ENCODE peak calls at places on chromosomes 1 and 21, in six cellular contexts. R is IMR-90, Q is neuronal stem cell, X is trophoblast cell, V is H1, U is H9. Y is an unnamed sample.

GRCh38 chr1:227396539-227397355 is 78.5 kb upstream of the CDC42BPA start:
- DNase-seq in V (no peak), U (no peak), Q (no peak), R (no peak), X (peak; percentile 7), Y (no peak)

GRCh38 chr1:36847761-36848160 is 186.6 kb downstream of the GRIK3 start:
- DNase-seq in R (no peak), Q (no peak), X (no peak), U (peak; percentile 71), V (peak; percentile 53), Y (no peak)

GRCh38 chr21:33236799-33237198 is 7.1 kb downstream of the IFNAR2 start:
- DNase-seq in R (no peak), V (no peak), U (no peak), Q (no peak), X (no peak), Y (no peak)

GRCh38 chr1:55542901-55543504 is 327.8 kb upstream of the USP24 start:
- DNase-seq in X (no peak), R (peak; percentile 84), V (no peak), Q (no peak), U (no peak), Y (no peak)

GRCh38 chr1:39409055-39409816 is 82.2 kb upstream of the BMP8A start:
- DNase-seq in Q (peak; percentile 31), V (no peak), R (peak; percentile 75), U (peak; percentile 78), X (peak; percentile 76), Y (peak; percentile 76)

GRCh38 chr1:64323054-64323453 is 119.6 kb downstream of the UBE2U start:
- DNase-seq in V (no peak), Q (no peak), R (no peak), X (no peak), U (no peak), Y (no peak)

GRCh38 chr1:186904361-186904760 is 75.6 kb downstream of the PLA2G4A start:
- DNase-seq in R (no peak), X (no peak), U (no peak), V (no peak), Q (no peak), Y (no peak)

GRCh38 chr21:45320261-45320990 is 32.7 kb upstream of the POFUT2 start:
- DNase-seq in V (no peak), U (peak; percentile 23), Q (no peak), R (no peak), X (no peak), Y (no peak)

GRCh38 chr1:218374401-218374848 is 29.3 kb downstream of the TGFB2 start:
- DNase-seq in V (no peak), R (peak; percentile 44), U (no peak), Q (no peak), X (no peak), Y (peak; percentile 61)

GRCh38 chr1:197199923-197200467 is 53.5 kb upstream of the ASPM start:
- DNase-seq in U (no peak), X (no peak), V (no peak), Q (no peak), R (peak; percentile 31), Y (no peak)

GRCh38 chr21:28240586-28240985 is 752.1 kb downstream of the LTN1 start:
- DNase-seq in V (no peak), U (no peak), X (no peak), R (peak; percentile 81), Q (no peak), Y (no peak)

GRCh38 chr1:166884040-166884642 is 8.1 kb upstream of the TADA1 start:
- DNase-seq in X (peak; percentile 33), Q (peak; percentile 56), V (peak; percentile 66), U (peak; percentile 91), R (peak; percentile 12), Y (peak; percentile 22)

GRCh38 chr1:206880310-206880709 is 14.9 kb downstream of the IL20 start:
- DNase-seq in R (no peak), X (no peak), Q (no peak), V (no peak), U (no peak), Y (no peak)

GRCh38 chr1:160104520-160104885 is 6.1 kb upstream of the IGSF8 start:
- DNase-seq in R (no peak), V (no peak), X (no peak), Q (no peak), U (no peak), Y (no peak)

GRCh38 chr1:45282346-45282745 is 44.3 kb upstream of the HPDL start:
- DNase-seq in V (no peak), X (no peak), R (peak; percentile 7), U (no peak), Q (no peak), Y (no peak)

GRCh38 chr1:5564578-5565257 is 427.5 kb downstream of the NPHP4 start:
- DNase-seq in Q (no peak), R (no peak), V (no peak), U (no peak), X (no peak), Y (no peak)

GRCh38 chr21:35002879-35003722 is 46.0 kb downstream of the RUNX1 start:
- DNase-seq in X (no peak), U (no peak), V (no peak), Q (no peak), R (peak; percentile 92), Y (peak; percentile 46)

GRCh38 chr1:167345386-167345733 is 124.7 kb downstream of the POU2F1 start:
- DNase-seq in U (no peak), V (no peak), X (no peak), R (peak; percentile 25), Q (no peak), Y (peak; percentile 15)

GRCh38 chr1:87017994-87018672 is 103.7 kb downstream of the HS2ST1 start:
- DNase-seq in X (no peak), V (no peak), Q (no peak), R (no peak), U (no peak), Y (peak; percentile 4)

GRCh38 chr1:31764307-31765040 is at the start of gene ADGRB2:
- DNase-seq in U (peak; percentile 61), Q (no peak), V (no peak), R (no peak), X (peak; percentile 38), Y (no peak)

DNA sequence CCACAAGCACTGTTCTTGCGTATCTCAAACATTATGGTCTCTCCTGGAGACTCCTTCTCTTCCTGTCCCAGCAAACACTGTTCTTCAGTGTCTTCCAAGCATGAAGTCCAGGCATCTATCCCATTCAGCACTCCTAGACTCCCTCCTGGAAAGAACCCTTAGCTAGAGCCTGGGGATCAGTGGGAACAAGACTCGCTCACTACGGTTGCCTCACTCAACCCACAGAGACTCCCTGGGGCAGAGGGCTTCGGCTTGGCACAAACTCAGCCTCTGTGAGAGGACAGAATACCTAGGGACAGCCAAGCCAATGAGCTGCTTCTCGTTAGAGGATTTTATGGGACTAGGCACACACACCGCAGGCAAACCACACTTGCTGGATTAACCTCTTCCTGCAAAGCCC is 86.5 kb upstream of the IPO9 start:
- DNase-seq in V (no peak), X (peak; percentile 54), Q (no peak), U (no peak), R (no peak), Y (no peak)
- H3K4ac ChIP-seq in V (no peak overlapping the region), X (no peak overlapping the region), Q (no peak overlapping the region), U (no peak overlapping the region), R (no peak overlapping the region), Y (no peak overlapping the region)

GRCh38 chr21:38984568-38984967 is 178.8 kb downstream of the ETS2 start:
- DNase-seq in U (no peak), Q (no peak), R (no peak), V (no peak), X (no peak), Y (no peak)
- H2AFZ ChIP-seq in U (no peak overlapping the region), Q (no peak overlapping the region), R (no peak overlapping the region), V (no peak overlapping the region), X (no peak overlapping the region), Y (no peak overlapping the region)

DNA sequence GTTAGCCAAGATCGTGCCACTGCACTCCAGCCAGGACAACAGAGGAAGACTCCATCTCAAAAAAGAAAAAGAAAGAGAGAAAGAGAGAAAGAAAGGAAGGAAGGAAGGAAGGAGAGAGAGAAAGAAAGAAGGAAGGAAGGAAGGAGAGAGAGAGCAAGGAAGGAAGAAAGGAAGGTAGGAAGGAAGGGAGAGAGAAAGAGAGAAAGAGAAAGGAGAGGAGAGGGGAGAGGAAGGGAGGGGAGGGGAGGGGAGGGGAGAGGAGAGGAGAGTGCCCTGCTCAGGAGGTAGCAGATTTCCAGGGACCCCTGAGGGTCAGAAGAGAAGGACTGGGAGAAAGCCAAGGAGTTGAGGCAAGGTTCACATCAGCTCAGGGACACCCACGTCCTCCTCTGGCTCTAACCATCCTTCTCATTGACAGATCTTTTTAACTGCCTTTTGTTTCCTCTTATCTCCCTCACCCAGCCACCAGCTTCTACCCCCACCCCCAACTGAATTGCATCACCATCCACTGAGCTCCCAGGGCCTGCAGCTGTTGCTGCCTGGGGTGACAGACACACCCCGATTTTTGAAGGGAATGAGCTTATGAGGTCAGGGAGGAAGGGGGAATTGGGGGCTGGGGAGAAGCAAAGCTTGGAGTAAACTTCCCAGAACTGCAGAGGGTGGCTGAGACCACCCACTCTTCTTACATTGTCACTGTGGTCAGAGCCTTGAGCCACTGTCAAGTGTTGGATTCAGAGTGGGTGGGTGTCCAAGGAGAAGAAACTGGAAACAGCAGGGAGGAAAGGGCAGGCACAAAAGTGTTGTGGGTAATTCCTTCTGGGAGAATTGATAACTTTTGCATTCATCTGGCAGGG is 91.6 kb downstream of the GLUL start:
- DNase-seq in U (no peak), X (no peak), V (no peak), Q (no peak), R (no peak), Y (no peak)
- H3K4ac ChIP-seq in U (no peak overlapping the region), X (no peak overlapping the region), V (no peak overlapping the region), Q (no peak overlapping the region), R (no peak overlapping the region), Y (no peak overlapping the region)

GRCh38 chr1:53128401-53128800 is 14.0 kb downstream of the SLC1A7 start:
- DNase-seq in Q (no peak), X (no peak), U (no peak), V (no peak), R (no peak), Y (no peak)

GRCh38 chr1:53126495-53126894 is 15.9 kb downstream of the SLC1A7 start:
- DNase-seq in R (no peak), Q (no peak), V (no peak), X (no peak), U (no peak), Y (no peak)

GRCh38 chr1:53125623-53126360 is 16.6 kb downstream of the SLC1A7 start:
- DNase-seq in X (no peak), R (peak; percentile 48), Q (no peak), U (no peak), V (no peak), Y (no peak)

GRCh38 chr1:53125122-53125521 is 17.3 kb downstream of the SLC1A7 start:
- DNase-seq in R (no peak), Q (no peak), X (no peak), V (no peak), U (no peak), Y (no peak)

DNA sequence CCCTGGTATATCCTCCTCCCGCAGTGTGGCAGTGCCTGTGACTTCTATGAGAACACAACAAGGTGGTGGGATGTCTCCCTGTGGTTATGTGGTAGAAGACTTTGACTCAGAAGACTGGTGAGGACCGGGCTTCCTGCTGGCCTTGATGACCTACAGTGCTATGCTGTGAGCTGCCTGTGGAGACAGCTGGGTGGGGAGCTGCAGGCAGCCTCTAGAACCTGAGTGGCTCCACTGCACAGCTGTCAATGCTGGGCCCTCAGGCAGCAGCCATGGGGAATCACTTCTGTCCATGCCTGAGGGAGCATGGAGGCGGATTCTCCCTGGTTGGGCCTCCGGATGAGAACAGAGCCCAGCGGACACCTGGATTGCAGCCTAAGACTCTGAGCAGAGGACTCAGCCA is 14.9 kb downstream of the SLC1A7 start:
- DNase-seq in V (no peak), Q (no peak), X (peak; percentile 94), U (no peak), R (peak; percentile 35), Y (no peak)
- H2AFZ ChIP-seq in V (no peak overlapping the region), Q (no peak overlapping the region), X (no peak overlapping the region), U (no peak overlapping the region), R (peak overlapping the region; percentile 17), Y (no peak overlapping the region)

GRCh38 chr1:161820914-161821313 is 54.8 kb downstream of the ATF6 start:
- DNase-seq in U (no peak), R (no peak), V (no peak), Q (no peak), X (no peak), Y (no peak)
- H3K4ac ChIP-seq in U (no peak overlapping the region), R (no peak overlapping the region), V (no peak overlapping the region), Q (no peak overlapping the region), X (no peak overlapping the region), Y (no peak overlapping the region)